ENCODE peak calls at places on chromosomes 4 and X, in nine cellular contexts. N, Q, F, U, J, C, M, B and P are unnamed samples.

GRCh38 chr4:104966349-104967033 is 180.2 kb upstream of the TET2 start:
- DNase-seq in N (no peak), C (peak), M (no peak), J (peak), B (no peak), Q (no peak), U (no peak), F (peak), P (no peak)

GRCh38 chrX:150229481-150229880 is 133.6 kb upstream of the MAMLD1 start:
- DNase-seq in N (no peak), M (no peak), U (no peak), Q (no peak), C (no peak), B (no peak), F (no peak), J (no peak), P (no peak)

GRCh38 chrX:108642273-108642628 is 94.1 kb downstream of the IRS4 start:
- DNase-seq in B (no peak), Q (no peak), C (no peak), N (no peak), M (no peak), U (no peak), J (no peak), F (no peak), P (no peak)

GRCh38 chrX:103520391-103520790 is 1.1 kb upstream of the RAB40A start:
- DNase-seq in U (no peak), M (no peak), B (no peak), Q (peak), N (no peak), F (peak), C (no peak), J (no peak), P (peak)

GRCh38 chr4:184103755-184104367 is 113.8 kb downstream of the ENPP6 start:
- DNase-seq in F (no peak), U (no peak), M (no peak), B (no peak), C (no peak), Q (no peak), N (peak), J (no peak), P (no peak)

GRCh38 chr4:10590896-10591295 is 93.7 kb downstream of the CLNK start:
- DNase-seq in F (peak), N (no peak), Q (no peak), M (no peak), U (no peak), C (no peak), J (no peak), B (peak), P (peak)

GRCh38 chr4:150581611-150582010 is 340 bp upstream of the MAB21L2 start:
- DNase-seq in F (peak), B (no peak), M (no peak), U (no peak), N (peak), C (no peak), Q (no peak), J (no peak), P (no peak)

GRCh38 chr4:163398238-163398637 is 54.5 kb downstream of the NPY5R start:
- DNase-seq in F (no peak), B (no peak), C (no peak), U (no peak), J (no peak), N (no peak), Q (no peak), M (no peak), P (no peak)

GRCh38 chr4:153223935-153224334 is 19.7 kb downstream of the TRIM2 start:
- DNase-seq in F (peak), Q (peak), C (no peak), U (no peak), B (no peak), J (peak), M (no peak), N (no peak), P (peak)

GRCh38 chr4:92520563-92520962 is 216.8 kb downstream of the GRID2 start:
- DNase-seq in M (no peak), C (no peak), N (no peak), B (no peak), J (no peak), U (no peak), Q (no peak), F (no peak), P (no peak)

GRCh38 chrX:9312922-9313867 is 151.7 kb upstream of the TBL1X start:
- DNase-seq in B (no peak), F (peak), C (peak), Q (no peak), U (no peak), M (peak), J (no peak), N (peak), P (peak)

GRCh38 chr4:122107680-122108079 is 44.5 kb upstream of the BLTP1 start:
- DNase-seq in N (no peak), C (no peak), F (no peak), Q (no peak), U (no peak), J (no peak), M (no peak), B (no peak), P (no peak)

GRCh38 chr4:25938251-25939186 is 24.5 kb downstream of the SMIM20 start:
- DNase-seq in M (no peak), Q (no peak), J (no peak), C (peak), F (peak), B (no peak), N (no peak), U (peak), P (peak)

GRCh38 chrX:8504451-8504850 is 39.8 kb downstream of the VCX3B start:
- DNase-seq in C (no peak), N (no peak), B (no peak), F (peak), Q (no peak), M (no peak), J (no peak), U (no peak), P (peak)